ENCODE peak calls at places on chromosomes 11 and 22, in five cellular contexts. One of them, this sample, is unnamed.

GRCh38 chr11:36817336-36817965 is 219.4 kb upstream of the RAG2 start:
- DNase-seq in GM10248: no peak
- DNase-seq in hepatocyte: peak; percentile 7
- DNase-seq in stimulated activated CD8-positive, alpha-beta memory T cell treated with anti-CD3 and anti-CD28 coated beads, Interleukin-15, amount 100 ng/mL, for 24 hours: no peak
- DNase-seq in HTR-8/SVneo: no peak
- DNase-seq in this sample: no peak

GRCh38 chr11:12249590-12250260 is 127.6 kb upstream of the PARVA start:
- DNase-seq in hepatocyte: no peak
- DNase-seq in HTR-8/SVneo: no peak
- DNase-seq in stimulated activated CD8-positive, alpha-beta memory T cell treated with anti-CD3 and anti-CD28 coated beads, Interleukin-15, amount 100 ng/mL, for 24 hours: no peak
- DNase-seq in GM10248: no peak
- DNase-seq in this sample: peak; percentile 47

GRCh38 chr11:110736158-110736553 is 23.9 kb upstream of the ARHGAP20 start:
- DNase-seq in HTR-8/SVneo: no peak
- DNase-seq in GM10248: no peak
- DNase-seq in hepatocyte: no peak
- DNase-seq in stimulated activated CD8-positive, alpha-beta memory T cell treated with anti-CD3 and anti-CD28 coated beads, Interleukin-15, amount 100 ng/mL, for 24 hours: no peak
- DNase-seq in this sample: no peak

GRCh38 chr11:111612211-111612610 is 10.0 kb downstream of the SIK2 start:
- DNase-seq in hepatocyte: no peak
- DNase-seq in HTR-8/SVneo: no peak
- DNase-seq in stimulated activated CD8-positive, alpha-beta memory T cell treated with anti-CD3 and anti-CD28 coated beads, Interleukin-15, amount 100 ng/mL, for 24 hours: no peak
- DNase-seq in GM10248: no peak
- DNase-seq in this sample: no peak

GRCh38 chr22:30245985-30246901 is at the start of gene LIF:
- DNase-seq in HTR-8/SVneo: no peak
- DNase-seq in stimulated activated CD8-positive, alpha-beta memory T cell treated with anti-CD3 and anti-CD28 coated beads, Interleukin-15, amount 100 ng/mL, for 24 hours: no peak
- DNase-seq in hepatocyte: peak; percentile 73
- DNase-seq in GM10248: peak; percentile 76
- DNase-seq in this sample: no peak

GRCh38 chr11:106311531-106312230 is 234.2 kb downstream of the AASDHPPT start:
- DNase-seq in stimulated activated CD8-positive, alpha-beta memory T cell treated with anti-CD3 and anti-CD28 coated beads, Interleukin-15, amount 100 ng/mL, for 24 hours: no peak
- DNase-seq in hepatocyte: no peak
- DNase-seq in HTR-8/SVneo: no peak
- DNase-seq in GM10248: no peak
- DNase-seq in this sample: no peak

GRCh38 chr11:111911563-111912401 is at the start of gene CRYAB:
- DNase-seq in stimulated activated CD8-positive, alpha-beta memory T cell treated with anti-CD3 and anti-CD28 coated beads, Interleukin-15, amount 100 ng/mL, for 24 hours: no peak
- DNase-seq in hepatocyte: peak; percentile 88
- DNase-seq in HTR-8/SVneo: peak; percentile 24
- DNase-seq in GM10248: no peak
- DNase-seq in this sample: peak; percentile 67

GRCh38 chr11:82903843-82904586 is 2.5 kb downstream of the DDIAS start:
- DNase-seq in stimulated activated CD8-positive, alpha-beta memory T cell treated with anti-CD3 and anti-CD28 coated beads, Interleukin-15, amount 100 ng/mL, for 24 hours: no peak
- DNase-seq in HTR-8/SVneo: no peak
- DNase-seq in GM10248: no peak
- DNase-seq in hepatocyte: no peak
- DNase-seq in this sample: no peak

GRCh38 chr11:97620012-97620411 is 1230.2 kb downstream of the JRKL start:
- DNase-seq in HTR-8/SVneo: no peak
- DNase-seq in GM10248: no peak
- DNase-seq in stimulated activated CD8-positive, alpha-beta memory T cell treated with anti-CD3 and anti-CD28 coated beads, Interleukin-15, amount 100 ng/mL, for 24 hours: no peak
- DNase-seq in hepatocyte: no peak
- DNase-seq in this sample: no peak

GRCh38 chr22:45240810-45241631 is at the start of gene KIAA0930:
- DNase-seq in stimulated activated CD8-positive, alpha-beta memory T cell treated with anti-CD3 and anti-CD28 coated beads, Interleukin-15, amount 100 ng/mL, for 24 hours: peak; percentile 64
- DNase-seq in GM10248: peak; percentile 98
- DNase-seq in HTR-8/SVneo: peak; percentile 86
- DNase-seq in hepatocyte: peak; percentile 89
- DNase-seq in this sample: peak; percentile 85

This sample was measured in lung.